ENCODE peak calls at places on chromosome 16, in ten cellular contexts. One of them, this sample, is unnamed. For H3K9me3, the result is how much of the 10 kb centered on the place peaks cover.

GRCh38 chr16:8632675-8633182 is 11.2 kb downstream of the METTL22 start:
- DNase-seq in cardiac muscle cell: no peak
- DNase-seq in adrenal gland: peak
- DNase-seq in transverse colon: peak
- DNase-seq in CD4-positive, alpha-beta T cell: no peak
- DNase-seq in fibroblast of lung: no peak
- DNase-seq in gastrocnemius medialis: no peak
- DNase-seq in H1: no peak
- DNase-seq in H9: no peak
- DNase-seq in colonic mucosa: peak
- DNase-seq in this sample: no peak

GRCh38 chr16:70737377-70738082 is 51.7 kb upstream of the MTSS2 start:
- DNase-seq in cardiac muscle cell: peak
- DNase-seq in adrenal gland: peak
- DNase-seq in transverse colon: peak
- DNase-seq in CD4-positive, alpha-beta T cell: peak
- DNase-seq in fibroblast of lung: peak
- DNase-seq in gastrocnemius medialis: peak
- DNase-seq in H1: no peak
- DNase-seq in H9: no peak
- DNase-seq in colonic mucosa: no peak
- DNase-seq in this sample: peak

GRCh38 chr16:56281256-56281805 is 90.0 kb downstream of the GNAO1 start:
- DNase-seq in cardiac muscle cell: no peak
- DNase-seq in adrenal gland: no peak
- DNase-seq in transverse colon: no peak
- DNase-seq in CD4-positive, alpha-beta T cell: no peak
- DNase-seq in fibroblast of lung: no peak
- DNase-seq in gastrocnemius medialis: no peak
- DNase-seq in H1: peak
- DNase-seq in H9: peak
- DNase-seq in colonic mucosa: no peak
- DNase-seq in this sample: peak

GRCh38 chr16:51084074-51084928 is 66.8 kb downstream of the SALL1 start:
- DNase-seq in cardiac muscle cell: peak
- DNase-seq in adrenal gland: no peak
- DNase-seq in transverse colon: no peak
- DNase-seq in CD4-positive, alpha-beta T cell: no peak
- DNase-seq in fibroblast of lung: peak
- DNase-seq in gastrocnemius medialis: no peak
- DNase-seq in H1: no peak
- DNase-seq in H9: no peak
- DNase-seq in colonic mucosa: no peak
- DNase-seq in this sample: no peak

GRCh38 chr16:15899538-15900100 is 11.2 kb upstream of the CEP20 start:
- DNase-seq in cardiac muscle cell: peak
- DNase-seq in adrenal gland: peak
- DNase-seq in transverse colon: peak
- DNase-seq in CD4-positive, alpha-beta T cell: no peak
- DNase-seq in fibroblast of lung: peak
- DNase-seq in gastrocnemius medialis: no peak
- DNase-seq in H1: no peak
- DNase-seq in H9: peak
- DNase-seq in colonic mucosa: peak
- DNase-seq in this sample: peak

GRCh38 chr16:65336169-65336568 is 214.3 kb upstream of the CDH11 start:
- DNase-seq in cardiac muscle cell: peak
- DNase-seq in adrenal gland: no peak
- DNase-seq in transverse colon: no peak
- DNase-seq in CD4-positive, alpha-beta T cell: no peak
- DNase-seq in fibroblast of lung: peak
- DNase-seq in gastrocnemius medialis: no peak
- DNase-seq in H1: no peak
- DNase-seq in H9: no peak
- DNase-seq in colonic mucosa: no peak
- DNase-seq in this sample: no peak

GRCh38 chr16:14549789-14550153 is 80.3 kb downstream of the PARN start:
- DNase-seq in cardiac muscle cell: no peak
- DNase-seq in adrenal gland: no peak
- DNase-seq in transverse colon: no peak
- DNase-seq in CD4-positive, alpha-beta T cell: no peak
- DNase-seq in fibroblast of lung: peak
- DNase-seq in gastrocnemius medialis: no peak
- DNase-seq in H1: no peak
- DNase-seq in H9: no peak
- DNase-seq in colonic mucosa: no peak
- DNase-seq in this sample: peak

GRCh38 chr16:85329999-85330693 is 217.9 kb upstream of the CIBAR2 start:
- DNase-seq in cardiac muscle cell: no peak
- DNase-seq in adrenal gland: no peak
- DNase-seq in transverse colon: no peak
- DNase-seq in CD4-positive, alpha-beta T cell: no peak
- DNase-seq in fibroblast of lung: no peak
- DNase-seq in gastrocnemius medialis: no peak
- DNase-seq in H1: no peak
- DNase-seq in H9: no peak
- DNase-seq in colonic mucosa: no peak
- DNase-seq in this sample: no peak

GRCh38 chr16:2365895-2366294 is 25.4 kb upstream of the ABCA3 start:
- DNase-seq in cardiac muscle cell: peak
- DNase-seq in adrenal gland: peak
- DNase-seq in transverse colon: no peak
- DNase-seq in CD4-positive, alpha-beta T cell: no peak
- DNase-seq in fibroblast of lung: peak
- DNase-seq in gastrocnemius medialis: no peak
- DNase-seq in H1: no peak
- DNase-seq in H9: no peak
- DNase-seq in colonic mucosa: no peak
- DNase-seq in this sample: no peak

GRCh38 chr16:83713597-83713996 is 94.2 kb upstream of the HSBP1 start:
- DNase-seq in cardiac muscle cell: no peak
- DNase-seq in adrenal gland: no peak
- DNase-seq in transverse colon: no peak
- DNase-seq in CD4-positive, alpha-beta T cell: no peak
- DNase-seq in fibroblast of lung: no peak
- DNase-seq in gastrocnemius medialis: no peak
- DNase-seq in H1: no peak
- DNase-seq in H9: no peak
- DNase-seq in colonic mucosa: no peak
- DNase-seq in this sample: no peak

GRCh38 chr16:84277244-84277823 is 17.3 kb upstream of the WFDC1 start:
- DNase-seq in cardiac muscle cell: peak
- DNase-seq in adrenal gland: peak
- DNase-seq in transverse colon: peak
- DNase-seq in CD4-positive, alpha-beta T cell: peak
- DNase-seq in fibroblast of lung: peak
- DNase-seq in gastrocnemius medialis: no peak
- DNase-seq in H1: peak
- DNase-seq in H9: peak
- DNase-seq in colonic mucosa: peak
- DNase-seq in this sample: peak

GRCh38 chr16:5722220-5722619 is 624.6 kb upstream of the EEF2KMT start:
- DNase-seq in cardiac muscle cell: no peak
- DNase-seq in adrenal gland: no peak
- DNase-seq in transverse colon: no peak
- DNase-seq in CD4-positive, alpha-beta T cell: no peak
- DNase-seq in fibroblast of lung: no peak
- DNase-seq in gastrocnemius medialis: no peak
- DNase-seq in H1: no peak
- DNase-seq in H9: no peak
- DNase-seq in colonic mucosa: no peak
- DNase-seq in this sample: no peak

GRCh38 chr16:70254965-70255286 is 3.2 kb upstream of the EXOSC6 start:
- DNase-seq in cardiac muscle cell: no peak
- DNase-seq in adrenal gland: no peak
- DNase-seq in transverse colon: no peak
- DNase-seq in CD4-positive, alpha-beta T cell: no peak
- DNase-seq in fibroblast of lung: no peak
- DNase-seq in gastrocnemius medialis: no peak
- DNase-seq in H1: no peak
- DNase-seq in H9: no peak
- DNase-seq in colonic mucosa: no peak
- DNase-seq in this sample: no peak

GRCh38 chr16:11082108-11082859 is 137.9 kb downstream of the CLEC16A start:
- DNase-seq in cardiac muscle cell: no peak
- DNase-seq in adrenal gland: no peak
- DNase-seq in transverse colon: no peak
- DNase-seq in CD4-positive, alpha-beta T cell: no peak
- DNase-seq in fibroblast of lung: no peak
- DNase-seq in gastrocnemius medialis: no peak
- DNase-seq in H1: no peak
- DNase-seq in H9: no peak
- DNase-seq in colonic mucosa: no peak
- DNase-seq in this sample: no peak

GRCh38 chr16:50539053-50539615 is 9.1 kb upstream of the NKD1 start:
- DNase-seq in cardiac muscle cell: no peak
- DNase-seq in adrenal gland: no peak
- DNase-seq in transverse colon: no peak
- DNase-seq in CD4-positive, alpha-beta T cell: no peak
- DNase-seq in fibroblast of lung: no peak
- DNase-seq in gastrocnemius medialis: no peak
- DNase-seq in H1: no peak
- DNase-seq in H9: no peak
- DNase-seq in colonic mucosa: no peak
- DNase-seq in this sample: no peak

GRCh38 chr16:47150067-47150466 is 6.3 kb upstream of the NETO2 start:
- DNase-seq in cardiac muscle cell: no peak
- DNase-seq in adrenal gland: no peak
- DNase-seq in transverse colon: no peak
- DNase-seq in CD4-positive, alpha-beta T cell: no peak
- DNase-seq in fibroblast of lung: no peak
- DNase-seq in gastrocnemius medialis: no peak
- DNase-seq in H1: no peak
- DNase-seq in H9: no peak
- DNase-seq in colonic mucosa: no peak
- DNase-seq in this sample: no peak

GRCh38 chr16:70271696-70272095 is 17.6 kb downstream of the AARS1 start:
- DNase-seq in cardiac muscle cell: no peak
- DNase-seq in adrenal gland: no peak
- DNase-seq in transverse colon: no peak
- DNase-seq in CD4-positive, alpha-beta T cell: no peak
- DNase-seq in fibroblast of lung: no peak
- DNase-seq in gastrocnemius medialis: no peak
- DNase-seq in H1: no peak
- DNase-seq in H9: no peak
- DNase-seq in colonic mucosa: no peak
- DNase-seq in this sample: no peak

GRCh38 chr16:85376292-85377095 is 236.6 kb upstream of the GSE1 start:
- DNase-seq in cardiac muscle cell: no peak
- DNase-seq in adrenal gland: peak
- DNase-seq in transverse colon: peak
- DNase-seq in CD4-positive, alpha-beta T cell: no peak
- DNase-seq in fibroblast of lung: peak
- DNase-seq in gastrocnemius medialis: peak
- DNase-seq in H1: no peak
- DNase-seq in H9: no peak
- DNase-seq in colonic mucosa: peak
- DNase-seq in this sample: peak

GRCh38 chr16:71945616-71946015 is 50.3 kb downstream of the IST1 start:
- DNase-seq in cardiac muscle cell: peak
- DNase-seq in adrenal gland: no peak
- DNase-seq in transverse colon: no peak
- DNase-seq in CD4-positive, alpha-beta T cell: no peak
- DNase-seq in fibroblast of lung: no peak
- DNase-seq in gastrocnemius medialis: no peak
- DNase-seq in H1: no peak
- DNase-seq in H9: no peak
- DNase-seq in colonic mucosa: no peak
- DNase-seq in this sample: no peak

GRCh38 chr16:87298857-87299465 is 18.2 kb downstream of the C16orf95 start:
- DNase-seq in cardiac muscle cell: no peak
- DNase-seq in adrenal gland: no peak
- DNase-seq in transverse colon: no peak
- DNase-seq in CD4-positive, alpha-beta T cell: no peak
- DNase-seq in fibroblast of lung: no peak
- DNase-seq in gastrocnemius medialis: no peak
- DNase-seq in H1: no peak
- DNase-seq in H9: no peak
- DNase-seq in colonic mucosa: no peak
- DNase-seq in this sample: no peak
- H3K9me3 ChIP-seq in cardiac muscle cell: under half
- H3K9me3 ChIP-seq in adrenal gland: under half
- H3K9me3 ChIP-seq in transverse colon: under half
- H3K9me3 ChIP-seq in CD4-positive, alpha-beta T cell: under half
- H3K9me3 ChIP-seq in fibroblast of lung: under half
- H3K9me3 ChIP-seq in gastrocnemius medialis: under half
- H3K9me3 ChIP-seq in H1: under half
- H3K9me3 ChIP-seq in H9: under half
- H3K9me3 ChIP-seq in colonic mucosa: under half
- H3K9me3 ChIP-seq in this sample: under half

DNA sequence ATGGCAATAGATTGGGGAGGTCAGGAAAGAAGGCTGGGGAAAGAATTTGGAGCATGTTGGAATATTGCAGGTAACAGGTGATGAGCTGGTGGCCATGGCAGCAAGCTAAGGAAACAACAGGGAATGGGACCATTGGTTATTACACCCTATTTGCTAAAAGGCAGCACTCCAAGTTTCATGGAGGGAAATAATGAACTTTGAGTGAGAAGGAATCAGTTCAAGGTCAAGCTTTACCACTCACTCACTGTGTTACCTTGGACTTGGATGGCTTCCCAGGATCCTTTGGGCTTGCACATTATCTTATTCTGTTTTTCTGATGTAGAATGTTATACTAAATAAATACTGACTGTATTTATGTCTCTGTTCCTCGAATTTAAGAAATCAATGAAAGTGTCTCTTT is 792.8 kb upstream of the CDH8 start:
- DNase-seq in cardiac muscle cell: no peak
- DNase-seq in adrenal gland: peak
- DNase-seq in transverse colon: no peak
- DNase-seq in CD4-positive, alpha-beta T cell: no peak
- DNase-seq in fibroblast of lung: no peak
- DNase-seq in gastrocnemius medialis: no peak
- DNase-seq in H1: no peak
- DNase-seq in H9: no peak
- DNase-seq in colonic mucosa: no peak
- DNase-seq in this sample: no peak
- H3K9me3 ChIP-seq in cardiac muscle cell: under half
- H3K9me3 ChIP-seq in adrenal gland: under half
- H3K9me3 ChIP-seq in transverse colon: under half
- H3K9me3 ChIP-seq in CD4-positive, alpha-beta T cell: under half
- H3K9me3 ChIP-seq in fibroblast of lung: under half
- H3K9me3 ChIP-seq in gastrocnemius medialis: under half
- H3K9me3 ChIP-seq in H1: under half
- H3K9me3 ChIP-seq in H9: under half
- H3K9me3 ChIP-seq in colonic mucosa: under half
- H3K9me3 ChIP-seq in this sample: under half

GRCh38 chr16:35180970-35181369 is 1721.6 kb downstream of the TP53TG3F start:
- DNase-seq in cardiac muscle cell: no peak
- DNase-seq in adrenal gland: no peak
- DNase-seq in transverse colon: no peak
- DNase-seq in CD4-positive, alpha-beta T cell: no peak
- DNase-seq in fibroblast of lung: no peak
- DNase-seq in gastrocnemius medialis: no peak
- DNase-seq in H1: no peak
- DNase-seq in H9: no peak
- DNase-seq in colonic mucosa: no peak
- DNase-seq in this sample: no peak
- H3K9me3 ChIP-seq in cardiac muscle cell: under half
- H3K9me3 ChIP-seq in adrenal gland: under half
- H3K9me3 ChIP-seq in transverse colon: under half
- H3K9me3 ChIP-seq in CD4-positive, alpha-beta T cell: under half
- H3K9me3 ChIP-seq in fibroblast of lung: under half
- H3K9me3 ChIP-seq in gastrocnemius medialis: under half
- H3K9me3 ChIP-seq in H1: half or more
- H3K9me3 ChIP-seq in H9: half or more
- H3K9me3 ChIP-seq in colonic mucosa: under half
- H3K9me3 ChIP-seq in this sample: under half

GRCh38 chr16:35573407-35573806 is 2114.0 kb downstream of the TP53TG3F start:
- DNase-seq in cardiac muscle cell: no peak
- DNase-seq in adrenal gland: no peak
- DNase-seq in transverse colon: no peak
- DNase-seq in CD4-positive, alpha-beta T cell: no peak
- DNase-seq in fibroblast of lung: no peak
- DNase-seq in gastrocnemius medialis: no peak
- DNase-seq in H1: no peak
- DNase-seq in H9: no peak
- DNase-seq in colonic mucosa: no peak
- DNase-seq in this sample: no peak
- H3K9me3 ChIP-seq in cardiac muscle cell: under half
- H3K9me3 ChIP-seq in adrenal gland: under half
- H3K9me3 ChIP-seq in transverse colon: under half
- H3K9me3 ChIP-seq in CD4-positive, alpha-beta T cell: under half
- H3K9me3 ChIP-seq in fibroblast of lung: under half
- H3K9me3 ChIP-seq in gastrocnemius medialis: under half
- H3K9me3 ChIP-seq in H1: half or more
- H3K9me3 ChIP-seq in H9: half or more
- H3K9me3 ChIP-seq in colonic mucosa: under half
- H3K9me3 ChIP-seq in this sample: under half